ENCODE peak calls at places on chromosomes 2 and 18, in nine cellular contexts. R, J, F, N, V, C, G, O and E are unnamed samples.

GRCh38 chr18:3411854-3412268 is 38.1 kb upstream of the TGIF1 start:
- DNase-seq in R (no peak), J (no peak), F (peak), N (no peak), V (no peak), C (no peak), G (no peak), O (no peak), E (no peak)

GRCh38 chr18:49619792-49620191 is 57.9 kb downstream of the LIPG start:
- DNase-seq in R (no peak), J (no peak), F (no peak), N (no peak), V (no peak), C (no peak), G (no peak), O (no peak), E (no peak)

GRCh38 chr2:88055049-88055435 is 541 bp downstream of the KRCC1 start:
- DNase-seq in R (no peak), J (no peak), F (peak), N (peak), V (no peak), C (no peak), G (peak), O (no peak), E (no peak)

GRCh38 chr2:66982766-66983165 is 414.4 kb upstream of the ETAA1 start:
- DNase-seq in R (no peak), J (no peak), F (no peak), N (no peak), V (no peak), C (no peak), G (peak), O (no peak), E (no peak)

GRCh38 chr18:49656098-49656591 is 94.3 kb downstream of the LIPG start:
- DNase-seq in R (peak), J (no peak), F (peak), N (peak), V (no peak), C (no peak), G (peak), O (no peak), E (no peak)

GRCh38 chr18:45566025-45566740 is 49.1 kb upstream of the SLC14A2 start:
- DNase-seq in R (no peak), J (no peak), F (no peak), N (no peak), V (no peak), C (no peak), G (peak), O (peak), E (no peak)

GRCh38 chr2:64283641-64284371 is 139.6 kb upstream of the PELI1 start:
- DNase-seq in R (no peak), J (no peak), F (no peak), N (no peak), V (no peak), C (no peak), G (no peak), O (no peak), E (no peak)

GRCh38 chr2:220396287-220396686 is 768.9 kb downstream of the SLC4A3 start:
- DNase-seq in R (no peak), J (no peak), F (no peak), N (no peak), V (no peak), C (no peak), G (peak), O (no peak), E (no peak)

GRCh38 chr2:220434365-220434764 is 806.9 kb downstream of the SLC4A3 start:
- DNase-seq in R (no peak), J (no peak), F (peak), N (peak), V (no peak), C (no peak), G (peak), O (no peak), E (no peak)

GRCh38 chr18:74271656-74272055 is 20.1 kb downstream of the CYB5A start:
- DNase-seq in R (no peak), J (no peak), F (no peak), N (no peak), V (no peak), C (no peak), G (peak), O (no peak), E (no peak)

GRCh38 chr2:240898108-240898730 is 2.3 kb upstream of the MAB21L4 start:
- DNase-seq in R (no peak), J (no peak), F (no peak), N (no peak), V (peak), C (no peak), G (no peak), O (no peak), E (no peak)

GRCh38 chr2:111117666-111118454 is 2.9 kb upstream of the BCL2L11 start:
- DNase-seq in R (no peak), J (peak), F (peak), N (peak), V (no peak), C (no peak), G (peak), O (no peak), E (no peak)

GRCh38 chr2:154452906-154453493 is 245.5 kb upstream of the KCNJ3 start:
- DNase-seq in R (peak), J (no peak), F (peak), N (no peak), V (no peak), C (no peak), G (no peak), O (no peak), E (no peak)

GRCh38 chr18:54193786-54194185 is 30.7 kb downstream of the MBD2 start:
- DNase-seq in R (no peak), J (no peak), F (no peak), N (no peak), V (no peak), C (no peak), G (no peak), O (no peak), E (no peak)

GRCh38 chr2:45089554-45090261 is 80.5 kb upstream of the SIX2 start:
- DNase-seq in R (no peak), J (no peak), F (no peak), N (no peak), V (no peak), C (no peak), G (no peak), O (no peak), E (no peak)

GRCh38 chr18:36199691-36200295 is 12.5 kb downstream of the MOCOS start:
- DNase-seq in R (no peak), J (no peak), F (no peak), N (no peak), V (no peak), C (no peak), G (no peak), O (no peak), E (no peak)

GRCh38 chr2:237039301-237039906 is 46.3 kb upstream of the COPS8 start:
- DNase-seq in R (no peak), J (no peak), F (no peak), N (no peak), V (no peak), C (no peak), G (no peak), O (no peak), E (no peak)

GRCh38 chr18:78624646-78625279 is 354.9 kb upstream of the SALL3 start:
- DNase-seq in R (no peak), J (no peak), F (no peak), N (no peak), V (no peak), C (no peak), G (no peak), O (no peak), E (no peak)

GRCh38 chr2:199499005-199499404 is 41.3 kb upstream of the SATB2 start:
- DNase-seq in R (no peak), J (no peak), F (no peak), N (no peak), V (no peak), C (no peak), G (no peak), O (no peak), E (no peak)

GRCh38 chr2:235054497-235054896 is 102.7 kb downstream of the SH3BP4 start:
- DNase-seq in R (no peak), J (no peak), F (no peak), N (no peak), V (no peak), C (no peak), G (no peak), O (no peak), E (no peak)

GRCh38 chr2:240789501-240790369 is 30.3 kb downstream of the KIF1A start:
- DNase-seq in R (no peak), J (no peak), F (no peak), N (no peak), V (no peak), C (no peak), G (no peak), O (no peak), E (no peak)

GRCh38 chr18:77059294-77059916 is 73.2 kb downstream of the MBP start:
- DNase-seq in R (peak), J (no peak), F (peak), N (no peak), V (no peak), C (peak), G (peak), O (no peak), E (no peak)

GRCh38 chr18:75581336-75582121 is 154.0 kb upstream of the SMIM21 start:
- DNase-seq in R (no peak), J (no peak), F (no peak), N (no peak), V (no peak), C (no peak), G (no peak), O (no peak), E (no peak)

GRCh38 chr2:156901373-156902031 is 356.0 kb upstream of the GALNT5 start:
- DNase-seq in R (no peak), J (no peak), F (no peak), N (no peak), V (no peak), C (no peak), G (peak), O (no peak), E (no peak)

GRCh38 chr2:65055427-65056214 is 595 bp upstream of the CEP68 start:
- DNase-seq in R (no peak), J (no peak), F (no peak), N (peak), V (no peak), C (peak), G (no peak), O (no peak), E (no peak)

GRCh38 chr18:10101293-10101701 is 187.5 kb downstream of the VAPA start:
- DNase-seq in R (no peak), J (no peak), F (no peak), N (no peak), V (no peak), C (no peak), G (no peak), O (no peak), E (no peak)

GRCh38 chr2:181984814-181985631 is 630 bp upstream of the PPP1R1C start:
- DNase-seq in R (no peak), J (no peak), F (no peak), N (no peak), V (no peak), C (no peak), G (peak), O (no peak), E (no peak)

GRCh38 chr2:159867557-159868330 is 69.7 kb upstream of the CD302 start:
- DNase-seq in R (no peak), J (no peak), F (no peak), N (no peak), V (no peak), C (no peak), G (no peak), O (no peak), E (no peak)

GRCh38 chr2:26054598-26055348 is 20.9 kb downstream of the RAB10 start:
- DNase-seq in R (no peak), J (no peak), F (no peak), N (no peak), V (no peak), C (no peak), G (peak), O (no peak), E (no peak)

GRCh38 chr2:173027181-173028128 is 48.2 kb upstream of the MAP3K20 start:
- DNase-seq in R (peak), J (peak), F (peak), N (peak), V (peak), C (peak), G (peak), O (peak), E (peak)

GRCh38 chr2:37625156-37625555 is 46.3 kb downstream of the CDC42EP3 start:
- DNase-seq in R (no peak), J (no peak), F (no peak), N (no peak), V (no peak), C (no peak), G (peak), O (no peak), E (no peak)
- TF ChIP-seq POLR2A in R (no peak), J (no peak), F (no peak), N (no peak), V (no peak), C (no peak), G (no peak), O (no peak), E (no peak)

GRCh38 chr2:106195996-106196395 is 1.9 kb upstream of the UXS1 start:
- DNase-seq in R (no peak), J (no peak), F (no peak), N (no peak), V (no peak), C (no peak), G (no peak), O (no peak), E (no peak)

GRCh38 chr2:106195456-106195855 is 1.4 kb upstream of the UXS1 start:
- DNase-seq in R (no peak), J (no peak), F (no peak), N (no peak), V (no peak), C (no peak), G (no peak), O (no peak), E (no peak)

GRCh38 chr2:106192752-106193490 is 1.2 kb downstream of the UXS1 start:
- DNase-seq in R (peak), J (peak), F (peak), N (peak), V (no peak), C (no peak), G (peak), O (no peak), E (no peak)

GRCh38 chr2:106193491-106193976 is 567 bp downstream of the UXS1 start:
- DNase-seq in R (no peak), J (peak), F (no peak), N (peak), V (no peak), C (peak), G (no peak), O (no peak), E (no peak)

GRCh38 chr2:106193977-106194778 is at the start of gene UXS1:
- DNase-seq in R (peak), J (peak), F (peak), N (peak), V (peak), C (peak), G (peak), O (peak), E (peak)
- TF ChIP-seq POLR2A in R (peak), J (peak), F (peak), N (peak), V (peak), C (peak), G (peak), O (no peak), E (no peak)

GRCh38 chr2:105464325-105464724 is 65.5 kb upstream of the FHL2 start:
- DNase-seq in R (no peak), J (no peak), F (no peak), N (no peak), V (no peak), C (no peak), G (no peak), O (no peak), E (no peak)
- TF ChIP-seq POLR2A in R (no peak), J (no peak), F (no peak), N (no peak), V (no peak), C (no peak), G (no peak), O (no peak), E (no peak)

GRCh38 chr2:15560988-15561573 is at the start of gene NBAS:
- DNase-seq in R (peak), J (peak), F (peak), N (peak), V (peak), C (peak), G (peak), O (peak), E (peak)
- TF ChIP-seq POLR2A in R (peak), J (peak), F (peak), N (peak), V (no peak), C (peak), G (peak), O (no peak), E (no peak)

DNA sequence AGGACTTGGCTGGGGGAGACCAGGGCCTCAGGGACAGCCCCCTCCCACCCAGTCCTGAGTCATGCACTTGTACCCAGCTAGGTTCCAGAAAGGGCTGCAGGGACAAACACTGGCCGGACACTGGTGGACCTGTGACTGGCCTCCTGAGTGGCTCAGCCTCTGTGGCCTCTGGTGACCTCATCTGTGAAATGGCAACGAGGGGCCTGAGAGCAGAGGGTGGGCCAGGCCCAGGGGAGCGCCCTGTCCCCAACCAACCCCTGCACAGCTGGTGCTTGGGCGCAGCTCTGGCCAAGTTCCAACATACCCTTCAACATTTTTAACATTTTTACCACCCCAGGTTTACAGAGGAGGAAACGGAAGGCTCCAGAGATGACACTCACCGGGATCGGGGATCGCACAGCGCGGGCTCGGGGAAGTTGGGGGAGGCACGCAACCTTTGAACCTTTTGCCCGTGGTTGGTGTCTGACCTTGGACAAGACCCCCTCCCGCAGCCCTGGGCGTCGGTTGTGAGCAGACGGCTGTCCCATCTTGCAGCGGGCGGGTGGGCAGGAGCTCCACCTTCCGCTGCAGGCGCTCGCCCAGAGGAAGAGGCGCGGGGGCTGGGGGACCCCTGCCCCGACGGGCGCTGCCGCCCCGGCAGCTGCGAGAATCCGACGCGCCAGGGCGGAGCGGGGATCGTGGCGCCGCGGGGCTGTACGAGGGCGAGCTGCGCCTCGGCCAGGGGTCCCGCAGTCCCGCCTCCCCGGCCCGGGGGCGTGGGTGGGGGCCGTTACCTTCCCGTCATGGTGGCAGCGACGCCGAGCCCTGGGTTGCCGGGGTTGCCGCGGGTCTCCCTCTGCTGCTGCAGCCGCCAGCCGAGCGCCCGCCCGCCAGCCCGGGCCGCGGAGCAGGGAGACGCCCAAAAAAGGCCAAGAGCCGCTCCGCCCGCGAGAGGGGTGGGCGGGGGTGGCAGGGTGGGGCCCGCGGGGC is 805 bp downstream of the LIMS2 start:
- DNase-seq in R (no peak), J (no peak), F (no peak), N (no peak), V (peak), C (peak), G (no peak), O (no peak), E (no peak)
- TF ChIP-seq POLR2A in R (no peak), J (no peak), F (no peak), N (no peak), V (no peak), C (no peak), G (no peak), O (no peak), E (no peak)

DNA sequence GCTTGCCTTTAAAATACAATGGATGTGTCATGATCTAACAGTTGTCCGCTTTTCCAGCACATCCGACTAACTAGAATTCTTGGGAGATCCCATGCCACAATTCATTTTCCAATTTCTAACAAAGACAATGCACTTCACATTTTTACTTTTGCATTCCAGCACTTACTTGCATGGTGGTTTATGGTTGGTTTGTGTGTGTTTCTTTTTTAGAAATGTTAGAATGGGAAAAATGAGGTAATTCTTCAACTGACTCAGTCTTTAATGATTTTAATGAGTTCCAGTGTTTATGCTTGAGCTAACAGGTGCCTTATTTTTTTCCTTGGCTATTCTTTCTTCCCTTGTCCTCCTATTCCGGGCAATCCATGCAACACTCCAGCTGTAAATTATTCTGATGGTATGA is 46.5 kb downstream of the SLC8A1 start:
- DNase-seq in R (no peak), J (no peak), F (no peak), N (no peak), V (no peak), C (no peak), G (peak), O (no peak), E (no peak)
- TF ChIP-seq POLR2A in R (no peak), J (no peak), F (no peak), N (no peak), V (no peak), C (no peak), G (no peak), O (no peak), E (no peak)

DNA sequence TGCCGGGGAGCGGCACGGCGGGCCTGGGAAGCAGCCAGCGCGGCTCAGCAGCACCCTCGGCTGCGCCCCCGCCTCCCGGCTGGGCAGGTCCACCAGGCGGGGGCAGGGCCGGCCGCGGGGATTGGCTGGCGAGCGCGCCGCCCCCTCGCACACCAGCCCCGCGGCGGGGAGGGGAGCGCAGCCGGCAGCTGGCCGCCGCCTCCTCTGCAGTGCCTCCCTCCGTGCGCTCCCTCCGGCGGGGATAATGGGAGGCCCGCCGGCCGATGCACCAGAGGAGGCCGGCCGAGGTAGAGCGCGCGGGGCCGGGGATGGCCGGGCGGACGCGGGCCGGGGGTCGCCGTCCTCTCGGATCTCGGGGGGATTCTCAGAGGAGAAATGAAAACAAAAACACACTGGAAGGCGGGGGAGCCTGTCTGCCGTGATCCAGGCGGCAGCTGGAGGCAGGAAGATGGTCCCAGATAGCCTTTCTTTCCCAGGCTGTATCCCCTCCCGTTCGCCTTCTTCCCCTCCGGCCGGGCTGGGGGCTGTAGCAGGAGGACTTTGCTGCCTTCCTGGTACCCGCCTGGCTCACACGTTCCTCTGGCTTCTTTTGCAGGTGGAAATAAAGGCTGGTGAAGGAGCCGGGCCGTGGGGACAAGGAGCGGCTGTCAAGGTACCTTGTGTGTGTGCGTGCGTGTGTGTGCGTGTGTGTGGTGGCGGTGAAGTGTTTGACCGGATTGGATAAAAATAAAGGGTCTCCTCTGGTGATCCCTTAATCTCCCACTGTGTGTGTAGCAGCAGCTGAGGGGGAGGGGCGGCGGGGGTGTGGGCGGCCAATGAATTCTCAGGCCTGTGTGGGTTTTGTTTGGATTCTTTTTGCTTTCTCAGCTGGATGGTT is 18.0 kb downstream of the TET3 start:
- DNase-seq in R (no peak), J (peak), F (peak), N (peak), V (peak), C (peak), G (peak), O (peak), E (no peak)
- TF ChIP-seq POLR2A in R (no peak), J (peak), F (no peak), N (peak), V (no peak), C (no peak), G (peak), O (no peak), E (no peak)

GRCh38 chr2:213020268-213020667 is 131.1 kb downstream of the IKZF2 start:
- DNase-seq in R (no peak), J (no peak), F (no peak), N (no peak), V (no peak), C (no peak), G (no peak), O (no peak), E (no peak)

GRCh38 chr2:213016984-213017351 is 134.4 kb downstream of the IKZF2 start:
- DNase-seq in R (no peak), J (no peak), F (no peak), N (no peak), V (no peak), C (no peak), G (peak), O (no peak), E (no peak)

GRCh38 chr2:213019368-213019767 is 132.0 kb downstream of the IKZF2 start:
- DNase-seq in R (no peak), J (no peak), F (no peak), N (no peak), V (no peak), C (no peak), G (no peak), O (no peak), E (no peak)

GRCh38 chr2:213017404-213017803 is 134.0 kb downstream of the IKZF2 start:
- DNase-seq in R (no peak), J (no peak), F (no peak), N (no peak), V (no peak), C (no peak), G (no peak), O (no peak), E (no peak)

GRCh38 chr2:213018340-213018901 is 133.0 kb downstream of the IKZF2 start:
- DNase-seq in R (no peak), J (no peak), F (no peak), N (no peak), V (no peak), C (no peak), G (no peak), O (no peak), E (no peak)
- TF ChIP-seq POLR2A in R (no peak), J (no peak), F (no peak), N (no peak), V (no peak), C (no peak), G (no peak), O (no peak), E (no peak)